ENCODE peak calls at places on chromosomes 2 and 18, in five cellular contexts. A is cardiac muscle cell; T is Panc1; G is naive thymus-derived CD8-positive, alpha-beta T cell; E is stimulated activated CD4-positive, alpha-beta T cell treated with anti-CD3 and anti-CD28 coated beads, Interleukin-4, amount 100 ng/mL, for 48 hours. S is an unnamed sample.

GRCh38 chr18:34492652-34493051 is 217.4 kb upstream of the DTNA start:
- DNase-seq in E (no peak), A (no peak), G (no peak), T (no peak), S (no peak)

GRCh38 chr18:41940506-41941215 is 14.4 kb upstream of the PIK3C3 start:
- DNase-seq in G (no peak), T (no peak), A (peak), E (no peak), S (no peak)

GRCh38 chr2:222569826-222570225 is 86.1 kb downstream of the FARSB start:
- DNase-seq in E (no peak), T (no peak), A (no peak), G (no peak), S (no peak)

GRCh38 chr2:142722569-142722968 is 154.9 kb upstream of the KYNU start:
- DNase-seq in T (no peak), G (no peak), A (no peak), E (no peak), S (no peak)

GRCh38 chr2:120424274-120424796 is 78.4 kb downstream of the INHBB start:
- DNase-seq in A (no peak), T (no peak), E (no peak), G (no peak), S (no peak)

GRCh38 chr2:198788676-198789075 is 669.1 kb downstream of the SATB2 start:
- DNase-seq in G (no peak), E (no peak), T (no peak), A (no peak), S (no peak)

GRCh38 chr2:241850544-241851324 is 8.0 kb downstream of the PDCD1 start:
- DNase-seq in G (no peak), T (no peak), E (no peak), A (no peak), S (no peak)

GRCh38 chr18:8856187-8856586 is 150.8 kb downstream of the MTCL1 start:
- DNase-seq in E (no peak), G (no peak), A (no peak), T (no peak), S (no peak)

GRCh38 chr2:234661146-234661545 is 164.3 kb upstream of the ARL4C start:
- DNase-seq in T (no peak), G (no peak), A (no peak), E (no peak), S (no peak)

GRCh38 chr18:24949908-24950307 is 402.1 kb downstream of the ZNF521 start:
- DNase-seq in A (no peak), T (no peak), G (no peak), E (no peak), S (no peak)

GRCh38 chr2:225165052-225165451 is 122.8 kb upstream of the DOCK10 start:
- DNase-seq in G (no peak), T (no peak), A (no peak), E (no peak), S (no peak)

GRCh38 chr2:223084873-223085272 is 32.9 kb downstream of the KCNE4 start:
- DNase-seq in A (no peak), T (no peak), G (no peak), E (no peak), S (no peak)

GRCh38 chr18:13809521-13810252 is 14.3 kb upstream of the MC5R start:
- DNase-seq in A (no peak), G (no peak), T (no peak), E (no peak), S (no peak)

GRCh38 chr2:39468574-39469331 is 31.7 kb upstream of the MAP4K3 start:
- DNase-seq in G (no peak), T (no peak), E (no peak), A (no peak), S (no peak)

GRCh38 chr18:79608535-79608934 is 71.1 kb upstream of the CTDP1 start:
- DNase-seq in G (no peak), A (no peak), T (no peak), E (no peak), S (no peak)

GRCh38 chr2:85022232-85022631 is 51.3 kb downstream of the KCMF1 start:
- DNase-seq in G (no peak), T (no peak), E (no peak), A (no peak), S (no peak)

GRCh38 chr2:240620859-240621258 is 4.4 kb upstream of the GPR35 start:
- DNase-seq in E (no peak), A (no peak), G (no peak), T (no peak), S (no peak)

GRCh38 chr2:239110595-239111048 is 262.7 kb downstream of the TWIST2 start:
- DNase-seq in G (no peak), A (no peak), T (no peak), E (no peak), S (no peak)

GRCh38 chr2:238513346-238513745 is 86.6 kb downstream of the ASB1 start:
- DNase-seq in G (no peak), E (peak), A (no peak), T (no peak), S (no peak)

GRCh38 chr2:64750001-64750816 is 96.5 kb upstream of the SERTAD2 start:
- DNase-seq in A (peak), G (peak), E (peak), T (no peak), S (peak)

GRCh38 chr2:122168799-122169198 is 413.3 kb downstream of the TSN start:
- DNase-seq in A (peak), T (no peak), E (no peak), G (no peak), S (no peak)

GRCh38 chr2:108933691-108934117 is 55.3 kb downstream of the EDAR start:
- DNase-seq in T (no peak), A (peak), E (no peak), G (no peak), S (no peak)

GRCh38 chr18:24514439-24514838 is 54.0 kb downstream of the HRH4 start:
- DNase-seq in G (no peak), T (peak), A (no peak), E (no peak), S (no peak)

GRCh38 chr2:120818441-120818920 is 82.8 kb downstream of the GLI2 start:
- DNase-seq in G (no peak), A (no peak), T (no peak), E (no peak), S (no peak)

GRCh38 chr2:151619337-151619989 is 114.8 kb downstream of the NEB start:
- DNase-seq in A (no peak), T (no peak), G (no peak), E (no peak), S (no peak)

GRCh38 chr18:68763082-68763481 is 34.8 kb upstream of the CCDC102B start:
- DNase-seq in G (no peak), A (no peak), T (peak), E (no peak), S (no peak)

GRCh38 chr18:3624818-3625716 is 175.1 kb downstream of the TGIF1 start:
- DNase-seq in T (no peak), A (peak), G (no peak), E (peak), S (no peak)

GRCh38 chr2:159072795-159073194 is 104.4 kb downstream of the TANC1 start:
- DNase-seq in A (no peak), T (no peak), E (no peak), G (no peak), S (no peak)

GRCh38 chr18:23835076-23835475 is 145.8 kb downstream of the LAMA3 start:
- DNase-seq in A (no peak), T (no peak), G (no peak), E (no peak), S (no peak)

S was measured in naive thymus-derived CD4-positive, alpha-beta T cell.